ENCODE peak calls at places on chromosomes 12 and 14, in nine cellular contexts. E is uterus; B is choroid plexus epithelial cell; S is stimulated activated CD8-positive, alpha-beta memory T cell treated with anti-CD3 and anti-CD28 coated beads, Interleukin-7, amount 100 ng/mL, for 48 hours; N is fibroblast of pulmonary artery; Z is AML-193; U is GM04504; V is adipocyte; Q is stomach. H is an unnamed sample.
A peak's percentile ranks its signal among the peaks of the same experiment; 100 is the strongest.

GRCh38 chr12:16171348-16171747 is 106.1 kb downstream of the SLC15A5 start:
- DNase-seq in Q (no peak), Z (no peak), V (no peak), N (no peak), E (no peak), S (no peak), B (no peak), U (no peak), H (no peak)

GRCh38 chr12:67415473-67415872 is 146.3 kb downstream of the CAND1 start:
- DNase-seq in E (no peak), N (peak; percentile 41), U (no peak), Q (no peak), V (peak; percentile 28), S (no peak), B (peak; percentile 79), Z (peak; percentile 2), H (no peak)

GRCh38 chr14:98791661-98792060 is 480.3 kb downstream of the BCL11B start:
- DNase-seq in Z (no peak), E (no peak), B (no peak), U (no peak), Q (no peak), N (no peak), S (no peak), V (no peak), H (no peak)

GRCh38 chr14:70084226-70084625 is 104.5 kb downstream of the SLC8A3 start:
- DNase-seq in V (no peak), Z (no peak), N (no peak), U (no peak), B (no peak), Q (no peak), S (no peak), E (no peak), H (no peak)

GRCh38 chr12:68013181-68013580 is 23.9 kb downstream of the IFNG-AS1 start:
- DNase-seq in N (no peak), Q (no peak), Z (no peak), V (no peak), U (no peak), B (no peak), S (no peak), E (no peak), H (no peak)

GRCh38 chr12:54000105-54000773 is at the start of gene HOXC9:
- DNase-seq in S (no peak), Q (no peak), B (no peak), U (no peak), Z (no peak), V (peak; percentile 16), N (no peak), E (no peak), H (no peak)

GRCh38 chr12:104748790-104749189 is 209.3 kb downstream of the SLC41A2 start:
- DNase-seq in E (no peak), N (no peak), V (peak; percentile 51), S (no peak), U (no peak), Q (no peak), Z (no peak), B (no peak), H (no peak)

GRCh38 chr12:119624971-119625370 is 31.4 kb downstream of the TMEM233 start:
- DNase-seq in E (no peak), S (no peak), V (no peak), Q (no peak), B (no peak), U (no peak), Z (no peak), N (peak; percentile 53), H (no peak)

GRCh38 chr12:6494968-6495367 is 1.1 kb downstream of the NCAPD2 start:
- DNase-seq in E (no peak), V (peak; percentile 10), B (no peak), S (no peak), Q (no peak), Z (no peak), N (no peak), U (no peak), H (no peak)

GRCh38 chr12:132495165-132495544 is 5.2 kb downstream of the FBRSL1 start:
- DNase-seq in S (no peak), Z (no peak), Q (no peak), E (no peak), B (no peak), N (no peak), U (no peak), V (no peak), H (no peak)

GRCh38 chr14:96117101-96117897 is 78.1 kb downstream of the C14orf132 start:
- DNase-seq in V (peak; percentile 52), Z (no peak), N (no peak), U (no peak), S (no peak), E (no peak), B (peak; percentile 63), Q (no peak), H (no peak)

GRCh38 chr14:88352299-88353097 is 29.4 kb upstream of the KCNK10 start:
- DNase-seq in E (no peak), Z (no peak), N (peak; percentile 76), B (no peak), Q (no peak), S (no peak), V (no peak), U (no peak), H (no peak)

GRCh38 chr12:4943938-4944284 is 34.2 kb downstream of the KCNA1 start:
- DNase-seq in V (no peak), E (no peak), Q (no peak), U (no peak), N (no peak), B (no peak), Z (no peak), S (no peak), H (no peak)

GRCh38 chr12:44240186-44240585 is 404.3 kb downstream of the TMEM117 start:
- DNase-seq in V (no peak), B (no peak), Z (no peak), Q (no peak), N (no peak), U (no peak), E (no peak), S (no peak), H (no peak)

GRCh38 chr14:70692210-70692609 is 50.5 kb downstream of the TTC9 start:
- DNase-seq in E (no peak), U (no peak), Q (peak; percentile 31), Z (no peak), S (no peak), B (peak; percentile 14), N (no peak), V (no peak), H (no peak)

GRCh38 chr12:103779410-103780092 is 61.5 kb downstream of the NT5DC3 start:
- DNase-seq in Q (no peak), V (peak; percentile 28), N (peak; percentile 28), E (no peak), U (no peak), S (no peak), B (peak; percentile 75), Z (peak; percentile 100), H (no peak)

GRCh38 chr12:25152055-25152454 is 42.9 kb downstream of the DNAI7 start:
- DNase-seq in S (no peak), N (no peak), V (no peak), E (no peak), Q (no peak), U (no peak), Z (no peak), B (no peak), H (no peak)

GRCh38 chr12:74725154-74725553 is 187.5 kb downstream of the ATXN7L3B start:
- DNase-seq in U (no peak), B (peak; percentile 86), N (peak; percentile 75), Z (no peak), S (no peak), E (no peak), Q (no peak), V (peak; percentile 73), H (no peak)

GRCh38 chr12:124851344-124851743 is 12.3 kb downstream of the SCARB1 start:
- DNase-seq in Q (no peak), U (no peak), V (no peak), Z (no peak), S (no peak), N (no peak), B (no peak), E (no peak), H (no peak)

GRCh38 chr12:1518763-1519516 is 75.4 kb downstream of the FBXL14 start:
- DNase-seq in N (peak; percentile 74), S (no peak), Z (no peak), U (no peak), Q (no peak), V (peak; percentile 72), B (peak; percentile 86), E (no peak), H (no peak)

GRCh38 chr14:104869669-104870367 is 4.8 kb downstream of the CEP170B start:
- DNase-seq in N (no peak), Q (no peak), B (peak; percentile 30), Z (no peak), U (no peak), S (no peak), E (no peak), V (no peak), H (no peak)

GRCh38 chr14:104933721-104934379 is 9.2 kb downstream of the PLD4 start:
- DNase-seq in V (peak; percentile 15), B (no peak), N (no peak), E (peak; percentile 22), S (no peak), U (no peak), Z (no peak), Q (no peak), H (no peak)

GRCh38 chr14:89921896-89922548 is 32.5 kb downstream of the EFCAB11 start:
- DNase-seq in E (no peak), Q (no peak), B (peak; percentile 93), S (no peak), U (peak; percentile 80), N (peak; percentile 89), V (peak; percentile 84), Z (no peak), H (no peak)

GRCh38 chr14:98858158-98858557 is 413.8 kb downstream of the BCL11B start:
- DNase-seq in B (no peak), Q (no peak), U (no peak), E (no peak), V (no peak), N (no peak), S (no peak), Z (no peak), H (no peak)

GRCh38 chr14:22390195-22390594 is 198.8 kb downstream of the DAD1 start:
- DNase-seq in V (no peak), Z (no peak), Q (no peak), U (no peak), N (no peak), S (no peak), E (no peak), B (no peak), H (no peak)

GRCh38 chr12:123720141-123720814 is 8.1 kb downstream of the ATP6V0A2 start:
- DNase-seq in Z (no peak), E (no peak), Q (no peak), B (no peak), U (no peak), S (no peak), V (no peak), N (no peak), H (no peak)

GRCh38 chr12:27260746-27261145 is 16.7 kb downstream of the STK38L start:
- DNase-seq in V (peak; percentile 76), S (no peak), E (no peak), Q (no peak), N (peak; percentile 79), U (no peak), B (peak; percentile 76), Z (no peak), H (no peak)

GRCh38 chr14:36975834-36976233 is 196.6 kb downstream of the SLC25A21 start:
- DNase-seq in Z (no peak), N (no peak), E (no peak), S (no peak), V (peak; percentile 28), B (peak; percentile 58), Q (no peak), U (no peak), H (no peak)

H was measured in lung.